ENCODE peak calls at places on chromosomes 3 and 15, in eight cellular contexts. One of them, this sample, is unnamed.

GRCh38 chr15:64844576-64845140 is 2.9 kb downstream of the PLEKHO2 start:
- DNase-seq in ACHN: no peak
- DNase-seq in activated naive CD4-positive, alpha-beta T cell: no peak
- DNase-seq in T-cell: peak; percentile 39
- DNase-seq in endodermal cell: peak; percentile 46
- DNase-seq in sciatic nerve: no peak
- DNase-seq in activated CD8-positive, alpha-beta T cell treated with anti-CD3 and anti-CD28 coated beads, Interleukin-2, amount 10 ng/mL, durations not matched to agents 7 days and 5 days: peak; percentile 45
- DNase-seq in GM03348: no peak
- DNase-seq in this sample: no peak

GRCh38 chr15:35986072-35986666 is 440.2 kb upstream of the DPH6 start:
- DNase-seq in ACHN: no peak
- DNase-seq in sciatic nerve: peak; percentile 61
- DNase-seq in T-cell: no peak
- DNase-seq in GM03348: no peak
- DNase-seq in activated naive CD4-positive, alpha-beta T cell: no peak
- DNase-seq in endodermal cell: no peak
- DNase-seq in activated CD8-positive, alpha-beta T cell treated with anti-CD3 and anti-CD28 coated beads, Interleukin-2, amount 10 ng/mL, durations not matched to agents 7 days and 5 days: no peak
- DNase-seq in this sample: no peak

GRCh38 chr3:50050361-50050760 is 38.4 kb upstream of the RBM5 start:
- DNase-seq in ACHN: no peak
- DNase-seq in T-cell: no peak
- DNase-seq in endodermal cell: no peak
- DNase-seq in activated naive CD4-positive, alpha-beta T cell: no peak
- DNase-seq in GM03348: peak; percentile 63
- DNase-seq in activated CD8-positive, alpha-beta T cell treated with anti-CD3 and anti-CD28 coated beads, Interleukin-2, amount 10 ng/mL, durations not matched to agents 7 days and 5 days: no peak
- DNase-seq in sciatic nerve: no peak
- DNase-seq in this sample: no peak

GRCh38 chr15:67828969-67829646 is 3.8 kb downstream of the SKOR1 start:
- DNase-seq in activated naive CD4-positive, alpha-beta T cell: no peak
- DNase-seq in activated CD8-positive, alpha-beta T cell treated with anti-CD3 and anti-CD28 coated beads, Interleukin-2, amount 10 ng/mL, durations not matched to agents 7 days and 5 days: no peak
- DNase-seq in GM03348: no peak
- DNase-seq in ACHN: no peak
- DNase-seq in sciatic nerve: no peak
- DNase-seq in endodermal cell: peak; percentile 61
- DNase-seq in T-cell: no peak
- DNase-seq in this sample: no peak

GRCh38 chr15:82184776-82185175 is 77.8 kb downstream of the EFL1 start:
- DNase-seq in endodermal cell: no peak
- DNase-seq in activated CD8-positive, alpha-beta T cell treated with anti-CD3 and anti-CD28 coated beads, Interleukin-2, amount 10 ng/mL, durations not matched to agents 7 days and 5 days: no peak
- DNase-seq in activated naive CD4-positive, alpha-beta T cell: no peak
- DNase-seq in sciatic nerve: no peak
- DNase-seq in T-cell: no peak
- DNase-seq in GM03348: no peak
- DNase-seq in ACHN: no peak
- DNase-seq in this sample: no peak

GRCh38 chr15:70252936-70253280 is 155.2 kb upstream of the TLE3 start:
- DNase-seq in sciatic nerve: no peak
- DNase-seq in ACHN: no peak
- DNase-seq in endodermal cell: no peak
- DNase-seq in activated naive CD4-positive, alpha-beta T cell: no peak
- DNase-seq in activated CD8-positive, alpha-beta T cell treated with anti-CD3 and anti-CD28 coated beads, Interleukin-2, amount 10 ng/mL, durations not matched to agents 7 days and 5 days: no peak
- DNase-seq in GM03348: no peak
- DNase-seq in T-cell: no peak
- DNase-seq in this sample: no peak

GRCh38 chr15:69668049-69668705 is 215.6 kb downstream of the RPLP1 start:
- DNase-seq in ACHN: no peak
- DNase-seq in activated CD8-positive, alpha-beta T cell treated with anti-CD3 and anti-CD28 coated beads, Interleukin-2, amount 10 ng/mL, durations not matched to agents 7 days and 5 days: peak; percentile 37
- DNase-seq in GM03348: no peak
- DNase-seq in T-cell: peak; percentile 15
- DNase-seq in endodermal cell: no peak
- DNase-seq in activated naive CD4-positive, alpha-beta T cell: no peak
- DNase-seq in sciatic nerve: no peak
- DNase-seq in this sample: peak; percentile 11

GRCh38 chr3:19425825-19426224 is 277.5 kb downstream of the KCNH8 start:
- DNase-seq in activated CD8-positive, alpha-beta T cell treated with anti-CD3 and anti-CD28 coated beads, Interleukin-2, amount 10 ng/mL, durations not matched to agents 7 days and 5 days: no peak
- DNase-seq in sciatic nerve: no peak
- DNase-seq in ACHN: no peak
- DNase-seq in T-cell: no peak
- DNase-seq in endodermal cell: no peak
- DNase-seq in activated naive CD4-positive, alpha-beta T cell: no peak
- DNase-seq in GM03348: no peak
- DNase-seq in this sample: no peak

GRCh38 chr15:91047545-91048199 is 25.3 kb upstream of the VPS33B start:
- DNase-seq in GM03348: no peak
- DNase-seq in endodermal cell: no peak
- DNase-seq in T-cell: no peak
- DNase-seq in sciatic nerve: no peak
- DNase-seq in activated CD8-positive, alpha-beta T cell treated with anti-CD3 and anti-CD28 coated beads, Interleukin-2, amount 10 ng/mL, durations not matched to agents 7 days and 5 days: no peak
- DNase-seq in ACHN: no peak
- DNase-seq in activated naive CD4-positive, alpha-beta T cell: no peak
- DNase-seq in this sample: no peak

GRCh38 chr3:14540209-14540575 is at the start of gene GRIP2:
- DNase-seq in endodermal cell: no peak
- DNase-seq in activated naive CD4-positive, alpha-beta T cell: no peak
- DNase-seq in GM03348: no peak
- DNase-seq in sciatic nerve: no peak
- DNase-seq in activated CD8-positive, alpha-beta T cell treated with anti-CD3 and anti-CD28 coated beads, Interleukin-2, amount 10 ng/mL, durations not matched to agents 7 days and 5 days: no peak
- DNase-seq in T-cell: no peak
- DNase-seq in ACHN: no peak
- DNase-seq in this sample: no peak

GRCh38 chr3:56976666-56977560 is 83.6 kb upstream of the SPATA12 start:
- DNase-seq in ACHN: no peak
- DNase-seq in T-cell: no peak
- DNase-seq in GM03348: peak; percentile 30
- DNase-seq in activated naive CD4-positive, alpha-beta T cell: no peak
- DNase-seq in endodermal cell: no peak
- DNase-seq in sciatic nerve: no peak
- DNase-seq in activated CD8-positive, alpha-beta T cell treated with anti-CD3 and anti-CD28 coated beads, Interleukin-2, amount 10 ng/mL, durations not matched to agents 7 days and 5 days: no peak
- DNase-seq in this sample: peak; percentile 81

GRCh38 chr3:78737988-78738387 is 1029.8 kb downstream of the ROBO1 start:
- DNase-seq in T-cell: no peak
- DNase-seq in ACHN: no peak
- DNase-seq in sciatic nerve: no peak
- DNase-seq in GM03348: no peak
- DNase-seq in endodermal cell: no peak
- DNase-seq in activated naive CD4-positive, alpha-beta T cell: no peak
- DNase-seq in activated CD8-positive, alpha-beta T cell treated with anti-CD3 and anti-CD28 coated beads, Interleukin-2, amount 10 ng/mL, durations not matched to agents 7 days and 5 days: no peak
- DNase-seq in this sample: peak; percentile 6

GRCh38 chr3:3686907-3687648 is 112.2 kb upstream of the LRRN1 start:
- DNase-seq in ACHN: no peak
- DNase-seq in GM03348: no peak
- DNase-seq in activated naive CD4-positive, alpha-beta T cell: no peak
- DNase-seq in T-cell: no peak
- DNase-seq in sciatic nerve: no peak
- DNase-seq in activated CD8-positive, alpha-beta T cell treated with anti-CD3 and anti-CD28 coated beads, Interleukin-2, amount 10 ng/mL, durations not matched to agents 7 days and 5 days: no peak
- DNase-seq in endodermal cell: no peak
- DNase-seq in this sample: no peak

GRCh38 chr3:52671676-52672075 is 14.0 kb downstream of the PBRM1 start:
- DNase-seq in sciatic nerve: no peak
- DNase-seq in endodermal cell: no peak
- DNase-seq in T-cell: no peak
- DNase-seq in ACHN: no peak
- DNase-seq in activated CD8-positive, alpha-beta T cell treated with anti-CD3 and anti-CD28 coated beads, Interleukin-2, amount 10 ng/mL, durations not matched to agents 7 days and 5 days: no peak
- DNase-seq in activated naive CD4-positive, alpha-beta T cell: no peak
- DNase-seq in GM03348: no peak
- DNase-seq in this sample: no peak

GRCh38 chr3:13574798-13575451 is 26.0 kb downstream of the FBLN2 start:
- DNase-seq in sciatic nerve: no peak
- DNase-seq in endodermal cell: peak; percentile 78
- DNase-seq in T-cell: no peak
- DNase-seq in activated naive CD4-positive, alpha-beta T cell: no peak
- DNase-seq in ACHN: no peak
- DNase-seq in GM03348: peak; percentile 70
- DNase-seq in activated CD8-positive, alpha-beta T cell treated with anti-CD3 and anti-CD28 coated beads, Interleukin-2, amount 10 ng/mL, durations not matched to agents 7 days and 5 days: no peak
- DNase-seq in this sample: peak; percentile 6

GRCh38 chr3:16741890-16742289 is 136.7 kb upstream of the DAZL start:
- DNase-seq in ACHN: no peak
- DNase-seq in sciatic nerve: no peak
- DNase-seq in GM03348: no peak
- DNase-seq in T-cell: no peak
- DNase-seq in activated CD8-positive, alpha-beta T cell treated with anti-CD3 and anti-CD28 coated beads, Interleukin-2, amount 10 ng/mL, durations not matched to agents 7 days and 5 days: no peak
- DNase-seq in endodermal cell: no peak
- DNase-seq in activated naive CD4-positive, alpha-beta T cell: no peak
- DNase-seq in this sample: no peak

GRCh38 chr3:10529809-10530208 is 24.4 kb upstream of the ATP2B2 start:
- DNase-seq in T-cell: no peak
- DNase-seq in endodermal cell: peak; percentile 18
- DNase-seq in sciatic nerve: no peak
- DNase-seq in activated CD8-positive, alpha-beta T cell treated with anti-CD3 and anti-CD28 coated beads, Interleukin-2, amount 10 ng/mL, durations not matched to agents 7 days and 5 days: no peak
- DNase-seq in GM03348: no peak
- DNase-seq in activated naive CD4-positive, alpha-beta T cell: no peak
- DNase-seq in ACHN: no peak
- DNase-seq in this sample: no peak

GRCh38 chr3:123076496-123077418 is 9.9 kb downstream of the PDIA5 start:
- DNase-seq in ACHN: no peak
- DNase-seq in sciatic nerve: peak; percentile 77
- DNase-seq in activated CD8-positive, alpha-beta T cell treated with anti-CD3 and anti-CD28 coated beads, Interleukin-2, amount 10 ng/mL, durations not matched to agents 7 days and 5 days: no peak
- DNase-seq in activated naive CD4-positive, alpha-beta T cell: no peak
- DNase-seq in endodermal cell: peak; percentile 24
- DNase-seq in T-cell: no peak
- DNase-seq in GM03348: no peak
- DNase-seq in this sample: peak; percentile 61

GRCh38 chr15:93048426-93048721 is 40.6 kb downstream of the RGMA start:
- DNase-seq in activated CD8-positive, alpha-beta T cell treated with anti-CD3 and anti-CD28 coated beads, Interleukin-2, amount 10 ng/mL, durations not matched to agents 7 days and 5 days: no peak
- DNase-seq in GM03348: no peak
- DNase-seq in ACHN: no peak
- DNase-seq in sciatic nerve: no peak
- DNase-seq in endodermal cell: no peak
- DNase-seq in T-cell: no peak
- DNase-seq in activated naive CD4-positive, alpha-beta T cell: no peak
- DNase-seq in this sample: no peak

GRCh38 chr15:51536965-51537574 is 85.5 kb downstream of the DMXL2 start:
- DNase-seq in T-cell: no peak
- DNase-seq in GM03348: peak; percentile 52
- DNase-seq in endodermal cell: no peak
- DNase-seq in activated naive CD4-positive, alpha-beta T cell: no peak
- DNase-seq in activated CD8-positive, alpha-beta T cell treated with anti-CD3 and anti-CD28 coated beads, Interleukin-2, amount 10 ng/mL, durations not matched to agents 7 days and 5 days: no peak
- DNase-seq in sciatic nerve: no peak
- DNase-seq in ACHN: peak; percentile 18
- DNase-seq in this sample: no peak

GRCh38 chr3:60504827-60505457 is 746.3 kb downstream of the FHIT start:
- DNase-seq in GM03348: no peak
- DNase-seq in T-cell: no peak
- DNase-seq in activated naive CD4-positive, alpha-beta T cell: no peak
- DNase-seq in sciatic nerve: no peak
- DNase-seq in endodermal cell: no peak
- DNase-seq in activated CD8-positive, alpha-beta T cell treated with anti-CD3 and anti-CD28 coated beads, Interleukin-2, amount 10 ng/mL, durations not matched to agents 7 days and 5 days: no peak
- DNase-seq in ACHN: no peak
- DNase-seq in this sample: no peak

GRCh38 chr3:38454884-38455638 is 1.4 kb downstream of the ACVR2B start:
- DNase-seq in activated naive CD4-positive, alpha-beta T cell: no peak
- DNase-seq in endodermal cell: peak; percentile 96
- DNase-seq in GM03348: peak; percentile 82
- DNase-seq in ACHN: peak; percentile 52
- DNase-seq in activated CD8-positive, alpha-beta T cell treated with anti-CD3 and anti-CD28 coated beads, Interleukin-2, amount 10 ng/mL, durations not matched to agents 7 days and 5 days: peak; percentile 59
- DNase-seq in T-cell: peak; percentile 48
- DNase-seq in sciatic nerve: peak; percentile 87
- DNase-seq in this sample: peak; percentile 76

GRCh38 chr3:54706783-54707182 is 221.1 kb downstream of the LRTM1 start:
- DNase-seq in activated CD8-positive, alpha-beta T cell treated with anti-CD3 and anti-CD28 coated beads, Interleukin-2, amount 10 ng/mL, durations not matched to agents 7 days and 5 days: no peak
- DNase-seq in sciatic nerve: no peak
- DNase-seq in GM03348: no peak
- DNase-seq in activated naive CD4-positive, alpha-beta T cell: no peak
- DNase-seq in T-cell: no peak
- DNase-seq in endodermal cell: no peak
- DNase-seq in ACHN: no peak
- DNase-seq in this sample: no peak

GRCh38 chr15:63587527-63587926 is 9.7 kb upstream of the FBXL22 start:
- DNase-seq in activated CD8-positive, alpha-beta T cell treated with anti-CD3 and anti-CD28 coated beads, Interleukin-2, amount 10 ng/mL, durations not matched to agents 7 days and 5 days: no peak
- DNase-seq in activated naive CD4-positive, alpha-beta T cell: no peak
- DNase-seq in ACHN: no peak
- DNase-seq in endodermal cell: no peak
- DNase-seq in T-cell: no peak
- DNase-seq in sciatic nerve: no peak
- DNase-seq in GM03348: no peak
- DNase-seq in this sample: no peak

GRCh38 chr3:149188494-149188893 is 33.1 kb downstream of the CP start:
- DNase-seq in sciatic nerve: no peak
- DNase-seq in activated CD8-positive, alpha-beta T cell treated with anti-CD3 and anti-CD28 coated beads, Interleukin-2, amount 10 ng/mL, durations not matched to agents 7 days and 5 days: no peak
- DNase-seq in T-cell: no peak
- DNase-seq in activated naive CD4-positive, alpha-beta T cell: no peak
- DNase-seq in GM03348: peak; percentile 4
- DNase-seq in endodermal cell: no peak
- DNase-seq in ACHN: no peak
- DNase-seq in this sample: no peak

GRCh38 chr3:184345678-184346144 is 8.3 kb downstream of the FAM131A start:
- DNase-seq in GM03348: peak; percentile 86
- DNase-seq in T-cell: no peak
- DNase-seq in activated CD8-positive, alpha-beta T cell treated with anti-CD3 and anti-CD28 coated beads, Interleukin-2, amount 10 ng/mL, durations not matched to agents 7 days and 5 days: peak; percentile 32
- DNase-seq in activated naive CD4-positive, alpha-beta T cell: no peak
- DNase-seq in sciatic nerve: no peak
- DNase-seq in endodermal cell: peak; percentile 94
- DNase-seq in ACHN: peak; percentile 84
- DNase-seq in this sample: peak; percentile 79

GRCh38 chr3:13475871-13476590 is 4.1 kb upstream of the HDAC11 start:
- DNase-seq in sciatic nerve: no peak
- DNase-seq in GM03348: no peak
- DNase-seq in T-cell: no peak
- DNase-seq in endodermal cell: no peak
- DNase-seq in ACHN: no peak
- DNase-seq in activated naive CD4-positive, alpha-beta T cell: no peak
- DNase-seq in activated CD8-positive, alpha-beta T cell treated with anti-CD3 and anti-CD28 coated beads, Interleukin-2, amount 10 ng/mL, durations not matched to agents 7 days and 5 days: no peak
- DNase-seq in this sample: no peak

GRCh38 chr3:142022381-142022780 is 127.0 kb downstream of the TFDP2 start:
- DNase-seq in GM03348: peak; percentile 58
- DNase-seq in activated CD8-positive, alpha-beta T cell treated with anti-CD3 and anti-CD28 coated beads, Interleukin-2, amount 10 ng/mL, durations not matched to agents 7 days and 5 days: peak; percentile 30
- DNase-seq in endodermal cell: no peak
- DNase-seq in T-cell: peak; percentile 4
- DNase-seq in sciatic nerve: no peak
- DNase-seq in ACHN: peak; percentile 24
- DNase-seq in activated naive CD4-positive, alpha-beta T cell: no peak
- DNase-seq in this sample: no peak

GRCh38 chr3:47910777-47911440 is 105.3 kb downstream of the MAP4 start:
- DNase-seq in GM03348: peak; percentile 77
- DNase-seq in T-cell: no peak
- DNase-seq in sciatic nerve: no peak
- DNase-seq in activated CD8-positive, alpha-beta T cell treated with anti-CD3 and anti-CD28 coated beads, Interleukin-2, amount 10 ng/mL, durations not matched to agents 7 days and 5 days: no peak
- DNase-seq in activated naive CD4-positive, alpha-beta T cell: no peak
- DNase-seq in ACHN: peak; percentile 82
- DNase-seq in endodermal cell: peak; percentile 75
- DNase-seq in this sample: no peak

This sample was measured in NCI-H345.